ENCODE peak calls at places on chromosomes 5 and 9, in six cellular contexts. L is activated CD8-positive, alpha-beta memory T cell treated with anti-CD3 and anti-CD28 coated beads for 4 hours; H is GM23248; T is stimulated activated CD4-positive, alpha-beta T cell treated with anti-CD3 and anti-CD28 coated beads, Interleukin-2, amount 100 ng/mL, for 24 hours; M is substantia nigra; R is foreskin fibroblast. F is an unnamed sample.

GRCh38 chr9:70046274-70047070 is 2.8 kb downstream of the MAMDC2 start:
- DNase-seq in T (no peak), M (no peak), R (peak; percentile 27), L (no peak), H (no peak), F (no peak)

GRCh38 chr5:175501759-175502158 is 23.4 kb downstream of the SFXN1 start:
- DNase-seq in T (no peak), L (no peak), H (no peak), M (no peak), R (no peak), F (no peak)

GRCh38 chr9:129608561-129609481 is 12.1 kb downstream of the C9orf50 start:
- DNase-seq in R (no peak), L (no peak), M (no peak), H (no peak), T (no peak), F (no peak)

GRCh38 chr5:81848368-81848767 is 97.5 kb upstream of the SSBP2 start:
- DNase-seq in M (no peak), H (no peak), R (peak; percentile 36), T (no peak), L (no peak), F (no peak)

GRCh38 chr9:101387871-101388506 is 3.2 kb upstream of the BAAT start:
- DNase-seq in R (peak; percentile 25), H (peak; percentile 75), M (no peak), L (no peak), T (no peak), F (peak; percentile 31)

GRCh38 chr9:135346438-135347050 is 133.0 kb upstream of the PPP1R26 start:
- DNase-seq in L (no peak), H (no peak), M (no peak), R (no peak), T (no peak), F (no peak)

GRCh38 chr5:154513669-154514084 is 35.6 kb upstream of the HAND1 start:
- DNase-seq in T (no peak), R (no peak), M (no peak), H (peak; percentile 47), L (no peak), F (peak; percentile 46)

GRCh38 chr9:87524061-87524460 is 26.4 kb downstream of the DAPK1 start:
- DNase-seq in T (no peak), R (no peak), M (no peak), L (no peak), H (no peak), F (no peak)

GRCh38 chr9:112785981-112786380 is 35.4 kb downstream of the SNX30 start:
- DNase-seq in H (no peak), T (no peak), M (no peak), R (no peak), L (no peak), F (no peak)

GRCh38 chr5:131998431-131999040 is 12.9 kb downstream of the ACSL6 start:
- DNase-seq in T (no peak), M (no peak), L (no peak), H (no peak), R (no peak), F (no peak)

GRCh38 chr5:148599187-148599586 is 55.1 kb downstream of the HTR4 start:
- DNase-seq in M (no peak), T (no peak), R (no peak), L (no peak), H (no peak), F (no peak)

GRCh38 chr5:36305571-36306326 is 4.0 kb upstream of the RANBP3L start:
- DNase-seq in M (no peak), R (peak; percentile 82), L (no peak), T (no peak), H (peak; percentile 75), F (peak; percentile 57)

GRCh38 chr5:176596689-176597416 is 13.1 kb downstream of the GPRIN1 start:
- DNase-seq in L (peak; percentile 36), T (peak; percentile 63), M (no peak), H (peak; percentile 51), R (peak; percentile 68), F (peak; percentile 54)

GRCh38 chr9:18722882-18723281 is 248.9 kb downstream of the ADAMTSL1 start:
- DNase-seq in T (no peak), M (no peak), R (no peak), L (no peak), H (no peak), F (no peak)

GRCh38 chr5:54969856-54970828 is 15.3 kb downstream of the ESM1 start:
- DNase-seq in M (no peak), L (no peak), T (no peak), R (peak; percentile 30), H (peak; percentile 11), F (no peak)

F was measured in GM03348.